ENCODE peak calls at places on chromosomes 12 and 14, in four cellular contexts. S is uterus, M is body of pancreas, F is GM18507. I is an unnamed sample.

GRCh38 chr12:51522696-51523095 is 68.3 kb upstream of the SCN8A start:
- DNase-seq in S (no peak), M (no peak), F (no peak), I (no peak)

GRCh38 chr14:91693342-91693741 is 38.5 kb downstream of the CATSPERB start:
- DNase-seq in S (no peak), F (no peak), M (peak; percentile 12), I (no peak)

GRCh38 chr14:29242755-29243340 is 476.3 kb downstream of the FOXG1 start:
- DNase-seq in M (no peak), S (no peak), F (no peak), I (no peak)

GRCh38 chr12:15590180-15590826 is 198.9 kb downstream of the EPS8 start:
- DNase-seq in S (peak; percentile 35), F (peak; percentile 46), M (peak; percentile 74), I (peak; percentile 98)

GRCh38 chr14:44795725-44796124 is 166.0 kb downstream of the KLHL28 start:
- DNase-seq in S (no peak), M (no peak), F (no peak), I (no peak)

GRCh38 chr12:6684609-6685008 is 4.6 kb downstream of the ZNF384 start:
- DNase-seq in F (no peak), S (no peak), M (peak; percentile 31), I (peak; percentile 75)

GRCh38 chr12:34401659-34402227 is 379.4 kb downstream of the ALG10 start:
- DNase-seq in M (no peak), S (peak; percentile 4), F (no peak), I (no peak)

GRCh38 chr14:72883963-72884362 is 9.9 kb downstream of the DPF3 start:
- DNase-seq in S (no peak), F (no peak), M (no peak), I (no peak)

GRCh38 chr12:120584343-120585149 is 3.3 kb upstream of the POP5 start:
- DNase-seq in S (peak; percentile 42), M (peak; percentile 30), F (no peak), I (peak; percentile 79)

GRCh38 chr12:67161322-67161918 is 107.7 kb upstream of the CAND1 start:
- DNase-seq in F (peak; percentile 7), S (no peak), M (peak; percentile 54), I (peak; percentile 40)

GRCh38 chr12:15886372-15887042 is 4.3 kb downstream of the STRAP start:
- DNase-seq in M (no peak), S (no peak), F (no peak), I (peak; percentile 23)

GRCh38 chr14:30223385-30223785 is 295.7 kb upstream of the PRKD1 start:
- DNase-seq in F (no peak), S (peak; percentile 44), M (peak; percentile 97), I (no peak)

GRCh38 chr14:55938249-55938791 is 179.9 kb upstream of the PELI2 start:
- DNase-seq in M (no peak), S (no peak), F (no peak), I (no peak)

GRCh38 chr14:53979747-53980642 is 23.4 kb upstream of the BMP4 start:
- DNase-seq in F (no peak), M (no peak), S (peak; percentile 24), I (no peak)

GRCh38 chr14:101558739-101559240 is 2.5 kb upstream of the DIO3 start:
- DNase-seq in F (no peak), M (no peak), S (no peak), I (no peak)

GRCh38 chr14:50864237-50864636 is 7.6 kb upstream of the ABHD12B start:
- DNase-seq in F (no peak), S (no peak), M (no peak), I (no peak)

GRCh38 chr12:16037533-16037932 is 126.4 kb downstream of the DERA start:
- DNase-seq in S (no peak), F (no peak), M (no peak), I (no peak)

GRCh38 chr14:61662437-61663311 is 32.6 kb upstream of the HIF1A start:
- DNase-seq in F (peak; percentile 52), S (no peak), M (peak; percentile 61), I (peak; percentile 27)

GRCh38 chr14:63712123-63712522 is 15.7 kb downstream of the SGPP1 start:
- DNase-seq in M (no peak), S (no peak), F (no peak), I (no peak)

GRCh38 chr12:6613776-6614512 is 6.8 kb upstream of the CHD4 start:
- DNase-seq in S (peak; percentile 93), F (no peak), M (peak; percentile 94), I (peak; percentile 100)

GRCh38 chr12:57164966-57165365 is 17.5 kb upstream of the LRP1-AS start:
- DNase-seq in S (no peak), F (no peak), M (no peak), I (no peak)

GRCh38 chr12:22700126-22700525 is 75.2 kb downstream of the ETNK1 start:
- DNase-seq in M (no peak), F (no peak), S (no peak), I (no peak)

GRCh38 chr12:130253866-130254265 is 83.8 kb upstream of the PIWIL1 start:
- DNase-seq in F (no peak), S (no peak), M (peak; percentile 13), I (no peak)

GRCh38 chr12:92570056-92570753 is 132.6 kb upstream of the PLEKHG7 start:
- DNase-seq in F (no peak), M (peak; percentile 86), S (peak; percentile 41), I (peak; percentile 93)

GRCh38 chr12:111686574-111687105 is 787 bp downstream of the ACAD10 start:
- DNase-seq in S (no peak), F (no peak), M (no peak), I (no peak)

GRCh38 chr12:124898200-124898950 is 16.1 kb downstream of the UBC start:
- DNase-seq in M (peak; percentile 62), F (no peak), S (no peak), I (peak; percentile 78)

GRCh38 chr14:73266317-73266716 is 29.0 kb downstream of the PAPLN start:
- DNase-seq in S (no peak), F (no peak), M (no peak), I (peak; percentile 14)

GRCh38 chr14:89466939-89467338 is 49.9 kb upstream of the FOXN3 start:
- DNase-seq in S (peak; percentile 27), M (no peak), F (no peak), I (no peak)